ENCODE peak calls at places on chromosomes 11 and 22, in seven cellular contexts. One of them, this sample, is unnamed.

GRCh38 chr22:40922484-40923303 is 28.5 kb upstream of the RBX1 start:
- DNase-seq in CD8-positive, alpha-beta memory T cell: no peak
- DNase-seq in mesothelial cell of epicardium: no peak
- DNase-seq in neural crest cell: peak
- DNase-seq in Ammon's horn: peak
- DNase-seq in ureter: no peak
- DNase-seq in NAMALWA: peak
- DNase-seq in this sample: no peak

GRCh38 chr11:75402002-75402773 is 2.9 kb downstream of the RPS3 start:
- DNase-seq in NAMALWA: no peak
- DNase-seq in Ammon's horn: no peak
- DNase-seq in neural crest cell: no peak
- DNase-seq in CD8-positive, alpha-beta memory T cell: no peak
- DNase-seq in ureter: no peak
- DNase-seq in mesothelial cell of epicardium: no peak
- DNase-seq in this sample: no peak

GRCh38 chr22:44181033-44181911 is 547 bp downstream of the PARVG start:
- DNase-seq in neural crest cell: no peak
- DNase-seq in mesothelial cell of epicardium: no peak
- DNase-seq in NAMALWA: no peak
- DNase-seq in ureter: no peak
- DNase-seq in CD8-positive, alpha-beta memory T cell: peak
- DNase-seq in Ammon's horn: peak
- DNase-seq in this sample: no peak

GRCh38 chr11:45110562-45110961 is 35.9 kb upstream of the PRDM11 start:
- DNase-seq in Ammon's horn: peak
- DNase-seq in neural crest cell: peak
- DNase-seq in mesothelial cell of epicardium: no peak
- DNase-seq in NAMALWA: peak
- DNase-seq in CD8-positive, alpha-beta memory T cell: peak
- DNase-seq in ureter: no peak
- DNase-seq in this sample: no peak

GRCh38 chr11:131999084-131999483 is 628.7 kb downstream of the NTM start:
- DNase-seq in mesothelial cell of epicardium: no peak
- DNase-seq in ureter: no peak
- DNase-seq in Ammon's horn: peak
- DNase-seq in NAMALWA: no peak
- DNase-seq in CD8-positive, alpha-beta memory T cell: no peak
- DNase-seq in neural crest cell: no peak
- DNase-seq in this sample: no peak

GRCh38 chr11:123351375-123351774 is 78.7 kb upstream of the GRAMD1B start:
- DNase-seq in CD8-positive, alpha-beta memory T cell: no peak
- DNase-seq in NAMALWA: no peak
- DNase-seq in mesothelial cell of epicardium: no peak
- DNase-seq in Ammon's horn: peak
- DNase-seq in ureter: no peak
- DNase-seq in neural crest cell: peak
- DNase-seq in this sample: peak

GRCh38 chr11:65851083-65851579 is 6.8 kb downstream of the CFL1 start:
- DNase-seq in neural crest cell: peak
- DNase-seq in NAMALWA: peak
- DNase-seq in Ammon's horn: no peak
- DNase-seq in mesothelial cell of epicardium: no peak
- DNase-seq in ureter: no peak
- DNase-seq in CD8-positive, alpha-beta memory T cell: no peak
- DNase-seq in this sample: peak

GRCh38 chr11:96954587-96954986 is 564.8 kb downstream of the JRKL start:
- DNase-seq in ureter: no peak
- DNase-seq in mesothelial cell of epicardium: no peak
- DNase-seq in Ammon's horn: no peak
- DNase-seq in NAMALWA: no peak
- DNase-seq in CD8-positive, alpha-beta memory T cell: no peak
- DNase-seq in neural crest cell: no peak
- DNase-seq in this sample: no peak

GRCh38 chr11:63586451-63587166 is 23.4 kb upstream of the PLAAT2 start:
- DNase-seq in neural crest cell: no peak
- DNase-seq in ureter: no peak
- DNase-seq in CD8-positive, alpha-beta memory T cell: no peak
- DNase-seq in mesothelial cell of epicardium: no peak
- DNase-seq in NAMALWA: no peak
- DNase-seq in Ammon's horn: no peak
- DNase-seq in this sample: no peak

GRCh38 chr11:106076421-106076922 is 675 bp downstream of the KBTBD3 start:
- DNase-seq in NAMALWA: no peak
- DNase-seq in mesothelial cell of epicardium: no peak
- DNase-seq in CD8-positive, alpha-beta memory T cell: no peak
- DNase-seq in neural crest cell: no peak
- DNase-seq in Ammon's horn: peak
- DNase-seq in ureter: no peak
- DNase-seq in this sample: no peak

GRCh38 chr11:109018639-109019038 is 353.8 kb downstream of the DDX10 start:
- DNase-seq in NAMALWA: no peak
- DNase-seq in CD8-positive, alpha-beta memory T cell: no peak
- DNase-seq in neural crest cell: no peak
- DNase-seq in ureter: no peak
- DNase-seq in mesothelial cell of epicardium: no peak
- DNase-seq in Ammon's horn: no peak
- DNase-seq in this sample: no peak

GRCh38 chr22:47107431-47107830 is 345.0 kb downstream of the TBC1D22A start:
- DNase-seq in Ammon's horn: no peak
- DNase-seq in mesothelial cell of epicardium: no peak
- DNase-seq in CD8-positive, alpha-beta memory T cell: no peak
- DNase-seq in ureter: no peak
- DNase-seq in neural crest cell: no peak
- DNase-seq in NAMALWA: no peak
- DNase-seq in this sample: no peak

GRCh38 chr22:20106205-20106848 is 9.6 kb upstream of the RANBP1 start:
- DNase-seq in mesothelial cell of epicardium: no peak
- DNase-seq in neural crest cell: no peak
- DNase-seq in Ammon's horn: peak
- DNase-seq in NAMALWA: no peak
- DNase-seq in ureter: no peak
- DNase-seq in CD8-positive, alpha-beta memory T cell: peak
- DNase-seq in this sample: no peak

GRCh38 chr22:36374603-36375024 is 13.2 kb downstream of the MYH9 start:
- DNase-seq in NAMALWA: no peak
- DNase-seq in ureter: no peak
- DNase-seq in Ammon's horn: no peak
- DNase-seq in neural crest cell: no peak
- DNase-seq in CD8-positive, alpha-beta memory T cell: peak
- DNase-seq in mesothelial cell of epicardium: no peak
- DNase-seq in this sample: no peak

GRCh38 chr11:106974831-106975230 is 43.4 kb downstream of the GUCY1A2 start:
- DNase-seq in CD8-positive, alpha-beta memory T cell: no peak
- DNase-seq in Ammon's horn: no peak
- DNase-seq in neural crest cell: no peak
- DNase-seq in mesothelial cell of epicardium: no peak
- DNase-seq in NAMALWA: no peak
- DNase-seq in ureter: no peak
- DNase-seq in this sample: no peak

GRCh38 chr11:926341-926916 is 759 bp downstream of the AP2A2 start:
- DNase-seq in CD8-positive, alpha-beta memory T cell: no peak
- DNase-seq in Ammon's horn: no peak
- DNase-seq in neural crest cell: no peak
- DNase-seq in mesothelial cell of epicardium: no peak
- DNase-seq in ureter: no peak
- DNase-seq in NAMALWA: no peak
- DNase-seq in this sample: no peak

GRCh38 chr22:26169312-26170111 is at the start of gene SEZ6L:
- DNase-seq in CD8-positive, alpha-beta memory T cell: no peak
- DNase-seq in Ammon's horn: peak
- DNase-seq in NAMALWA: no peak
- DNase-seq in neural crest cell: peak
- DNase-seq in mesothelial cell of epicardium: no peak
- DNase-seq in ureter: no peak
- DNase-seq in this sample: peak

GRCh38 chr22:49885881-49886280 is 32.2 kb downstream of the ZBED4 start:
- DNase-seq in CD8-positive, alpha-beta memory T cell: no peak
- DNase-seq in Ammon's horn: no peak
- DNase-seq in ureter: no peak
- DNase-seq in neural crest cell: no peak
- DNase-seq in mesothelial cell of epicardium: no peak
- DNase-seq in NAMALWA: no peak
- DNase-seq in this sample: no peak

GRCh38 chr11:12200359-12201015 is 90.1 kb downstream of the MICAL2 start:
- DNase-seq in ureter: no peak
- DNase-seq in mesothelial cell of epicardium: no peak
- DNase-seq in Ammon's horn: no peak
- DNase-seq in neural crest cell: no peak
- DNase-seq in CD8-positive, alpha-beta memory T cell: no peak
- DNase-seq in NAMALWA: no peak
- DNase-seq in this sample: no peak

GRCh38 chr11:329886-330253 is 9.2 kb upstream of the IFITM3 start:
- DNase-seq in NAMALWA: no peak
- DNase-seq in CD8-positive, alpha-beta memory T cell: no peak
- DNase-seq in ureter: no peak
- DNase-seq in neural crest cell: no peak
- DNase-seq in Ammon's horn: no peak
- DNase-seq in mesothelial cell of epicardium: no peak
- DNase-seq in this sample: no peak

GRCh38 chr11:134047586-134047999 is 21.3 kb upstream of the JAM3 start:
- DNase-seq in mesothelial cell of epicardium: no peak
- DNase-seq in NAMALWA: no peak
- DNase-seq in neural crest cell: no peak
- DNase-seq in ureter: peak
- DNase-seq in CD8-positive, alpha-beta memory T cell: no peak
- DNase-seq in Ammon's horn: peak
- DNase-seq in this sample: no peak

GRCh38 chr11:59283825-59284772 is 71.4 kb upstream of the MPEG1 start:
- DNase-seq in CD8-positive, alpha-beta memory T cell: peak
- DNase-seq in ureter: no peak
- DNase-seq in neural crest cell: peak
- DNase-seq in mesothelial cell of epicardium: no peak
- DNase-seq in NAMALWA: peak
- DNase-seq in Ammon's horn: peak
- DNase-seq in this sample: peak

GRCh38 chr22:48842583-48842945 is 985.1 kb downstream of the BRD1 start:
- DNase-seq in neural crest cell: no peak
- DNase-seq in CD8-positive, alpha-beta memory T cell: no peak
- DNase-seq in ureter: no peak
- DNase-seq in NAMALWA: no peak
- DNase-seq in mesothelial cell of epicardium: peak
- DNase-seq in Ammon's horn: no peak
- DNase-seq in this sample: no peak

GRCh38 chr11:94553938-94554337 is 10.2 kb downstream of the FUT4 start:
- DNase-seq in neural crest cell: no peak
- DNase-seq in NAMALWA: no peak
- DNase-seq in CD8-positive, alpha-beta memory T cell: no peak
- DNase-seq in Ammon's horn: no peak
- DNase-seq in ureter: no peak
- DNase-seq in mesothelial cell of epicardium: no peak
- DNase-seq in this sample: no peak

GRCh38 chr11:128891912-128892398 is 799 bp downstream of the KCNJ5 start:
- DNase-seq in Ammon's horn: no peak
- DNase-seq in NAMALWA: no peak
- DNase-seq in ureter: peak
- DNase-seq in CD8-positive, alpha-beta memory T cell: no peak
- DNase-seq in neural crest cell: no peak
- DNase-seq in mesothelial cell of epicardium: no peak
- DNase-seq in this sample: no peak

GRCh38 chr11:92376146-92376599 is 151.6 kb downstream of the FAT3 start:
- DNase-seq in ureter: no peak
- DNase-seq in CD8-positive, alpha-beta memory T cell: no peak
- DNase-seq in neural crest cell: no peak
- DNase-seq in NAMALWA: no peak
- DNase-seq in mesothelial cell of epicardium: no peak
- DNase-seq in Ammon's horn: peak
- DNase-seq in this sample: no peak

GRCh38 chr11:57274904-57275498 is 38.0 kb upstream of the APLNR start:
- DNase-seq in neural crest cell: no peak
- DNase-seq in mesothelial cell of epicardium: no peak
- DNase-seq in ureter: no peak
- DNase-seq in Ammon's horn: no peak
- DNase-seq in CD8-positive, alpha-beta memory T cell: no peak
- DNase-seq in NAMALWA: no peak
- DNase-seq in this sample: no peak

GRCh38 chr11:88555018-88555828 is 217.7 kb upstream of the CTSC start:
- DNase-seq in mesothelial cell of epicardium: no peak
- DNase-seq in NAMALWA: no peak
- DNase-seq in ureter: peak
- DNase-seq in Ammon's horn: no peak
- DNase-seq in neural crest cell: no peak
- DNase-seq in CD8-positive, alpha-beta memory T cell: no peak
- DNase-seq in this sample: no peak

GRCh38 chr11:61971177-61972111 is 4.0 kb upstream of the FTH1 start:
- DNase-seq in Ammon's horn: peak
- DNase-seq in CD8-positive, alpha-beta memory T cell: no peak
- DNase-seq in neural crest cell: peak
- DNase-seq in ureter: peak
- DNase-seq in NAMALWA: peak
- DNase-seq in mesothelial cell of epicardium: peak
- DNase-seq in this sample: peak